ENCODE peak calls at places on chromosomes 16 and 17, in seven cellular contexts. P is lower leg skin, T is prostate gland, X is HepG2, J is stomach, N is gastrocnemius medialis, O is adrenal gland. Q is an unnamed sample.

GRCh38 chr16:88455610-88456355 is 2.7 kb downstream of the ZFPM1 start:
- DNase-seq in O (peak), J (peak), N (no peak), P (no peak), X (peak), T (no peak), Q (peak)

GRCh38 chr17:50107790-50108414 is 12.8 kb downstream of the PDK2 start:
- DNase-seq in P (no peak), X (no peak), N (no peak), J (no peak), T (no peak), O (peak), Q (no peak)

GRCh38 chr16:24980077-24980793 is 34.9 kb downstream of the ARHGAP17 start:
- DNase-seq in J (no peak), P (no peak), N (peak), X (no peak), O (no peak), T (no peak), Q (no peak)

GRCh38 chr16:24359490-24359889 is 103.4 kb downstream of the CACNG3 start:
- DNase-seq in T (no peak), O (no peak), N (no peak), J (no peak), P (no peak), X (no peak), Q (no peak)

GRCh38 chr16:72990003-72990521 is 57.9 kb downstream of the ZFHX3 start:
- DNase-seq in T (peak), P (peak), O (peak), X (no peak), N (peak), J (peak), Q (peak)

GRCh38 chr17:2158011-2158410 is 103.1 kb downstream of the HIC1 start:
- DNase-seq in X (peak), P (peak), J (no peak), T (no peak), N (no peak), O (peak), Q (no peak)

GRCh38 chr17:59365383-59365981 is 34.0 kb downstream of the YPEL2 start:
- DNase-seq in X (peak), O (peak), N (no peak), J (no peak), T (no peak), P (no peak), Q (peak)

GRCh38 chr17:46876353-46876887 is 25.0 kb downstream of the WNT9B start:
- DNase-seq in N (no peak), X (peak), J (peak), T (peak), P (no peak), O (no peak), Q (peak)

GRCh38 chr16:12903325-12904040 is 2.1 kb downstream of the SHISA9 start:
- DNase-seq in O (no peak), X (no peak), T (no peak), J (no peak), N (no peak), P (no peak), Q (no peak)

GRCh38 chr16:71526111-71526998 is at the start of gene CHST4:
- DNase-seq in T (peak), J (no peak), X (no peak), O (peak), P (no peak), N (no peak), Q (no peak)

GRCh38 chr17:34254651-34255380 is at the start of gene CCL2:
- DNase-seq in O (peak), T (peak), J (peak), P (peak), N (peak), X (no peak), Q (peak)

GRCh38 chr16:16857603-16858283 is 478.8 kb downstream of the NPIPA7 start:
- DNase-seq in O (no peak), N (no peak), T (peak), X (peak), P (no peak), J (no peak), Q (no peak)

GRCh38 chr17:30858556-30859250 is 26.9 kb downstream of the ATAD5 start:
- DNase-seq in X (no peak), N (no peak), O (no peak), P (no peak), T (no peak), J (no peak), Q (no peak)

GRCh38 chr16:48444574-48444973 is 59.4 kb upstream of the SIAH1 start:
- DNase-seq in P (no peak), X (no peak), O (peak), J (no peak), N (no peak), T (no peak), Q (no peak)

GRCh38 chr16:13070268-13070667 is 168.9 kb downstream of the SHISA9 start:
- DNase-seq in J (no peak), O (no peak), X (no peak), N (no peak), P (no peak), T (no peak), Q (no peak)

GRCh38 chr17:28177351-28177750 is 134.9 kb downstream of the NLK start:
- DNase-seq in O (no peak), X (no peak), N (no peak), J (no peak), T (no peak), P (no peak), Q (no peak)

GRCh38 chr16:23506606-23506994 is 3.7 kb downstream of the GGA2 start:
- DNase-seq in X (no peak), N (no peak), O (no peak), P (no peak), J (no peak), T (no peak), Q (no peak)

GRCh38 chr17:57341611-57342010 is 85.3 kb downstream of the MSI2 start:
- DNase-seq in T (no peak), N (no peak), X (no peak), P (no peak), O (no peak), J (no peak), Q (no peak)

GRCh38 chr17:305090-305976 is 47.3 kb downstream of the RPH3AL start:
- DNase-seq in P (no peak), J (peak), O (peak), T (no peak), X (no peak), N (no peak), Q (peak)

GRCh38 chr16:50313596-50314483 is 47.5 kb downstream of the ADCY7 start:
- DNase-seq in P (peak), X (peak), J (peak), N (peak), O (peak), T (no peak), Q (peak)

GRCh38 chr16:80283450-80284392 is 257.1 kb upstream of the DYNLRB2 start:
- DNase-seq in X (no peak), T (no peak), N (no peak), P (no peak), O (no peak), J (no peak), Q (no peak)

GRCh38 chr16:30519120-30520049 is 7.0 kb downstream of the ZNF768 start:
- DNase-seq in X (no peak), T (no peak), O (no peak), P (no peak), N (no peak), J (no peak), Q (no peak)

GRCh38 chr17:75778861-75779249 is 5.8 kb upstream of the UNK start:
- DNase-seq in J (peak), X (peak), O (no peak), T (no peak), P (no peak), N (peak), Q (no peak)

GRCh38 chr16:89574681-89575246 is 794 bp upstream of the CPNE7 start:
- DNase-seq in P (no peak), N (no peak), X (no peak), O (no peak), T (no peak), J (peak), Q (no peak)

GRCh38 chr16:67165121-67166034 is 833 bp downstream of the HSF4 start:
- DNase-seq in O (no peak), N (no peak), X (no peak), T (no peak), J (no peak), P (no peak), Q (peak)

GRCh38 chr17:55609737-55610201 is 98.5 kb upstream of the SMIM36 start:
- DNase-seq in X (no peak), N (no peak), T (no peak), O (peak), P (no peak), J (peak), Q (peak)

GRCh38 chr17:48952904-48953303 is 8.3 kb upstream of the SNF8 start:
- DNase-seq in N (no peak), O (no peak), X (no peak), T (no peak), J (no peak), P (no peak), Q (no peak)

GRCh38 chr16:64586756-64587155 is 535.1 kb downstream of the CDH11 start:
- DNase-seq in O (no peak), P (no peak), X (no peak), J (no peak), T (no peak), N (no peak), Q (no peak)

GRCh38 chr16:50244504-50245416 is 21.6 kb upstream of the ADCY7 start:
- DNase-seq in O (peak), N (no peak), X (no peak), T (no peak), P (no peak), J (no peak), Q (no peak)

GRCh38 chr17:67289174-67289876 is 44.3 kb upstream of the HELZ start:
- DNase-seq in X (no peak), P (peak), T (peak), J (peak), O (peak), N (peak), Q (peak)

GRCh38 chr17:17493249-17493985 is 2.8 kb downstream of the RASD1 start:
- DNase-seq in N (peak), J (peak), T (peak), O (peak), P (no peak), X (no peak), Q (peak)

GRCh38 chr17:45345554-45346254 is 28.9 kb upstream of the MAP3K14 start:
- DNase-seq in N (no peak), X (no peak), P (peak), T (no peak), J (no peak), O (no peak), Q (no peak)

GRCh38 chr16:80932725-80933124 is 74.0 kb downstream of the CMC2 start:
- DNase-seq in J (peak), P (peak), O (peak), N (peak), T (peak), X (no peak), Q (peak)

GRCh38 chr17:17315142-17315821 is 12.1 kb downstream of the NT5M start:
- DNase-seq in J (peak), P (no peak), T (peak), O (no peak), X (no peak), N (no peak), Q (no peak)

GRCh38 chr16:86844691-86845090 is 266.3 kb downstream of the FOXL1 start:
- DNase-seq in J (peak), X (no peak), O (no peak), N (no peak), P (no peak), T (peak), Q (no peak)

GRCh38 chr16:4373909-4374742 is 2.5 kb downstream of the VASN start:
- DNase-seq in N (peak), J (peak), P (peak), T (peak), O (peak), X (no peak), Q (peak)
- H3K4me3 ChIP-seq in N (peak), J (peak), P (peak), T (peak), O (peak), X (peak), Q (no peak)

GRCh38 chr16:2761886-2762583 is 9.6 kb downstream of the SRRM2 start:
- DNase-seq in T (no peak), X (no peak), N (no peak), J (no peak), O (no peak), P (no peak), Q (no peak)
- TF ChIP-seq POLR2A in T (no peak), X (no peak), N (no peak), J (no peak), O (no peak), P (no peak), Q (no peak)

GRCh38 chr17:43737722-43738121 is 20.9 kb downstream of the SOST start:
- DNase-seq in P (no peak), X (no peak), N (no peak), O (no peak), T (no peak), J (no peak), Q (no peak)

GRCh38 chr17:43733956-43734355 is 24.6 kb downstream of the SOST start:
- DNase-seq in P (no peak), X (no peak), T (no peak), J (no peak), O (no peak), N (no peak), Q (no peak)

GRCh38 chr17:43736389-43736788 is 22.2 kb downstream of the SOST start:
- DNase-seq in J (no peak), N (no peak), O (no peak), T (no peak), P (no peak), X (no peak), Q (no peak)

GRCh38 chr17:43732961-43733360 is 25.6 kb downstream of the SOST start:
- DNase-seq in X (no peak), T (no peak), O (no peak), P (no peak), N (no peak), J (no peak), Q (no peak)

DNA sequence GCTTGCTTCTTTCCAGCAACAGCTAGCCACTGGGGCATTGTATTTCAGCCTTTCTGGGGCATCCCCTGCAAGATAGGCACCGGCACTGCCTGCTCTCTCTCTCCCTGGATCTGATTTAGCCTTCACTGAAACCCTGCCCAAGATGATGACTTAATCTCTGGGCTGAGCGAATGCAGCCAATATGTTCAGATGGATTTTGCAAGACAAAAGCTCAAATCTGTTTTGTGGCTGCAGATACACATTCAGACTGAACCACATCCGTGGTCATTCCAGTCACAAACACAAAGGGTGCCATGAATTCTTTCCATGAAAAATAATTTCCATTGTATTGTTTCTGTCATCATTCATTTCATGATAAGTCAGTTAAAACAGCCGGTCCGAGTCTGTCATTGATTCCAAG is 24.2 kb downstream of the SOST start:
- DNase-seq in T (no peak), J (no peak), N (no peak), O (peak), X (no peak), P (no peak), Q (no peak)
- H3K4me3 ChIP-seq in T (no peak), J (no peak), N (no peak), O (no peak), X (no peak), P (no peak), Q (no peak)

DNA sequence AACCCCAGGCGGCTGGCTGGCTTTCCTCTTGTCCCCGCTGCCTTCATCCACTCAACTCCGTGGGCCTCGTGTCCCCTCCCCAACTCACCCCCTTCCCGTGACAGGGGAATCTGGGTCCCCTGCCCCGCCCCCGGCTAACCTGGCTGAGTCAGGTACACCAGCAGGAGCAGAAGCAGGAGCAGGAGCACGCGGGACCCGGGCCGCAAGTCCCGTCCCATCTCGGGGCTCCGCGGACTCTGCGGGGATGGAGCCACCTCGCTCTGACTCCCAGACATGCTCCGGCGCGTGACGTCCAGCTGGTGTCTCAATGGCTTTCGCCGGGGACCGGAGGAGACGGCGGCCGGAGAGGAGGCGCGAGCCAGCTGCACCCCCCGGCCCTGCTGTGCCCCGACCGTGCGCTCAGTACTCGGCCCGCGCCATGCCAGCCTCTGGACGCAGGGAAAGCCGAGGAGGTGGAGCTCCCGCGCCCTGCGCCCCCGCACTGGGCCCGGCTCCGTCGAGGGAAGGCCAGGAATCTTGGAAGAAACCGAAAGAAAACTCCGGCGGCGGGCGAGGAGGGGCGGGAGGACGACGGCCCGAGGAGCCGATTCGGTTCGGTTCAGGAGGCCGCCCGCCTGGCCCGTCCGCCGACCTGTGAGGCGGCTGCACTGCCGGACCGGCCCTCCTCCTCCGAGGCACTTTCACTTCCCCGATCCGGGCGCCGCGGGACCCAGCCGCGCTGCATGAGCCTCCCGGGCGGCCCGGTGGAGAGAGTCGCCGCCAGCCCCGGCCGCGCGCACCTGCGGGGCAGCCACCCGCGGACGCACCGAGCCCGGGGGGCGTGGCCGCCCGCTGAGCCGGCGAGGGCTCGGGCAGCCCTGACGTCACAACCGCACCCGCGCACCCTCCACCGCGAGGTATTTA is at the start of the genes CXCL16 and ZMYND15:
- DNase-seq in J (peak), O (peak), N (no peak), X (no peak), T (peak), P (no peak), Q (peak)
- TF ChIP-seq POLR2A in J (no peak), O (no peak), N (peak), X (peak), T (peak), P (no peak), Q (no peak)

GRCh38 chr17:42853597-42853967 is 2.6 kb downstream of the AOC3 start:
- DNase-seq in X (no peak), N (no peak), O (no peak), J (no peak), T (no peak), P (no peak), Q (no peak)

GRCh38 chr17:42853004-42853403 is 2.0 kb downstream of the AOC3 start:
- DNase-seq in J (no peak), P (no peak), O (no peak), X (no peak), N (no peak), T (no peak), Q (no peak)

GRCh38 chr17:42853968-42854790 is 3.2 kb downstream of the AOC3 start:
- DNase-seq in X (peak), J (no peak), N (no peak), O (no peak), P (no peak), T (no peak), Q (no peak)

GRCh38 chr17:42855048-42855596 is 4.1 kb downstream of the AOC3 start:
- DNase-seq in P (no peak), J (no peak), T (no peak), O (no peak), N (no peak), X (peak), Q (no peak)

DNA sequence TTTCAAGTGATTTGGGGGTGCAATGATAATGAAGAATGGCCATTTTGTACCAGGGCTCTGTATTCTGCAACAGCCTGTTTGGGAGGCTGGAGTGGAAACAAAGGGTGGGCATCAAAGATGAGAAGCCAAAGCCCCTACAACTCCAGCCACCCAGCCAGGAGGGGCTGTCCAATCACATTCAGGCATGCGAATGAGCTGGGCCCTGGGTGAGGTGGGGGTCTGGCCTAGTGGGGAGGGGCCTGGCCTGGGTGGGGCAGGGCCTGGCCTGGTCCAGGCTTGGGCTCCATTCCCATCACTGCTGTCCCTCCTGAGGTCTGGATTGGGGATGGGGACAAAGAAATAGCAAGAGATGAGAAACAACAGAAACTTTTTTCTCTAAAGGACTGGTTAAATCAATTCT is 6.4 kb downstream of the AOC3 start:
- DNase-seq in P (no peak), T (no peak), J (no peak), N (no peak), O (no peak), X (no peak), Q (no peak)
- H3K4me3 ChIP-seq in P (no peak), T (no peak), J (no peak), N (no peak), O (no peak), X (no peak), Q (no peak)

GRCh38 chr17:42154514-42154883 is 290 bp downstream of the RAB5C start:
- DNase-seq in N (no peak), X (no peak), J (no peak), T (no peak), P (no peak), O (no peak), Q (no peak)
- TF ChIP-seq POLR2A in N (no peak), X (no peak), J (no peak), T (no peak), P (no peak), O (peak), Q (no peak)

GRCh38 chr17:81405382-81406005 is 10.2 kb downstream of the BAHCC1 start:
- DNase-seq in X (no peak), P (peak), N (no peak), O (no peak), T (no peak), J (no peak), Q (peak)
- H3K4me3 ChIP-seq in X (no peak), P (no peak), N (no peak), O (no peak), T (no peak), J (no peak), Q (no peak)

GRCh38 chr17:73030501-73030911 is 62.0 kb downstream of the SLC39A11 start:
- DNase-seq in J (peak), O (no peak), P (no peak), X (peak), N (peak), T (no peak), Q (no peak)
- TF ChIP-seq POLR2A in J (no peak), O (no peak), P (no peak), X (no peak), N (no peak), T (no peak), Q (no peak)

DNA sequence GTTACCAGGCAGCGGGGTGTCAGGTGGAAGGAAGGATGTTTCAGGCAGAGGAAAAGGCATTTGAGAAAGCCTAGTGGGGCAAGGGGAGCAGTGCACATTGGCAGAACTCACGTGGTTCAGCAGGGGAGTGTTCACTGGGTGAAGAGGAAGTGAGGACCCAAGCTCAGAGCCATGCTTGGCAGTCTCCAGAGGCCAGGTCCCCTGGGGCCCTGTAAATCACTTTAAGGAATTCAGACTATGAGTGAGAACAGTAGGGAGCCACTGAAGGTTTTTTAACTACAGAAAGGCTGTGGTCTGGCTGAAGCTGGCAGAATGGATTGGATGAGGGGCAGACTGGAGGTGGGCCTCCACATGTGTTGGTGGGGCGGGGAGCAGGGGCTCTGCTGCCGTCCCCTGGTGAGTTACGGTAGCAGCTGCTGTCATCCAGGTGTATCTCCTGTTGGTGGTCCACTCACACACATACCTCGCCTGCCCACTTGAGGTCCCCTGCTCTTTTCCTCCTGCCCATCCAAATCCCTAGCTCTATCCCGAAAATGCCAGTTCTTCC is 5.1 kb downstream of the CLEC16A start:
- DNase-seq in X (no peak), T (no peak), N (no peak), P (no peak), O (no peak), J (no peak), Q (no peak)
- H3K4me3 ChIP-seq in X (no peak), T (no peak), N (no peak), P (no peak), O (no peak), J (no peak), Q (no peak)